ENCODE peak calls at places on chromosomes 11 and 22, in six cellular contexts. W, Q, X, I, G and U are unnamed samples.

GRCh38 chr11:2804701-2805387 is 80.7 kb downstream of the CDKN1C start:
- ATAC-seq in I (no peak), G (peak), W (no peak), Q (no peak), X (no peak), U (no peak)

GRCh38 chr11:41522391-41522790 is 62.9 kb upstream of the LRRC4C start:
- ATAC-seq in Q (no peak), I (no peak), X (no peak), W (no peak), G (no peak), U (no peak)

GRCh38 chr22:17563936-17564391 is 666 bp downstream of the SLC25A18 start:
- ATAC-seq in W (no peak), Q (no peak), X (no peak), G (no peak), I (no peak), U (peak)

GRCh38 chr22:36323855-36324331 is 63.9 kb downstream of the MYH9 start:
- ATAC-seq in W (no peak), Q (peak), I (no peak), X (no peak), G (no peak), U (peak)

GRCh38 chr22:33579448-33580093 is 340.7 kb downstream of the LARGE1 start:
- ATAC-seq in X (peak), W (peak), G (peak), Q (peak), I (peak), U (no peak)

GRCh38 chr22:18095101-18095805 is 15.4 kb upstream of the TUBA8 start:
- ATAC-seq in Q (no peak), I (no peak), G (no peak), X (peak), W (no peak), U (peak)

GRCh38 chr11:10727259-10727851 is 23.7 kb upstream of the CTR9 start:
- ATAC-seq in W (no peak), Q (no peak), G (no peak), I (no peak), X (no peak), U (peak)

GRCh38 chr11:115984228-115984627 is 480.0 kb upstream of the CADM1 start:
- ATAC-seq in G (no peak), Q (no peak), W (no peak), I (no peak), X (no peak), U (no peak)

GRCh38 chr22:20158366-20159036 is 7.6 kb upstream of the CCDC188 start:
- ATAC-seq in Q (no peak), X (no peak), W (no peak), I (no peak), G (no peak), U (no peak)

GRCh38 chr11:35389897-35390462 is 29.4 kb downstream of the SLC1A2 start:
- ATAC-seq in G (no peak), X (no peak), I (no peak), Q (no peak), W (no peak), U (no peak)

GRCh38 chr11:63614136-63614664 is at the start of gene PLAAT3:
- ATAC-seq in G (peak), Q (peak), X (peak), I (peak), W (peak), U (peak)

GRCh38 chr11:68469122-68469521 is 8.6 kb downstream of the PPP6R3 start:
- ATAC-seq in I (no peak), G (peak), Q (no peak), X (no peak), W (peak), U (peak)

GRCh38 chr22:24550028-24550901 is 4.7 kb downstream of the GUCD1 start:
- ATAC-seq in I (no peak), X (no peak), Q (no peak), G (no peak), W (peak), U (no peak)

GRCh38 chr22:24553597-24554315 is 1.2 kb downstream of the GUCD1 start:
- ATAC-seq in I (no peak), Q (no peak), G (no peak), X (no peak), W (no peak), U (no peak)

GRCh38 chr22:24543679-24544243 is 11.2 kb downstream of the GUCD1 start:
- ATAC-seq in X (no peak), G (no peak), Q (peak), I (no peak), W (no peak), U (no peak)

GRCh38 chr22:24550902-24551229 is 4.1 kb downstream of the GUCD1 start:
- ATAC-seq in Q (no peak), I (no peak), X (no peak), G (no peak), W (no peak), U (no peak)

DNA sequence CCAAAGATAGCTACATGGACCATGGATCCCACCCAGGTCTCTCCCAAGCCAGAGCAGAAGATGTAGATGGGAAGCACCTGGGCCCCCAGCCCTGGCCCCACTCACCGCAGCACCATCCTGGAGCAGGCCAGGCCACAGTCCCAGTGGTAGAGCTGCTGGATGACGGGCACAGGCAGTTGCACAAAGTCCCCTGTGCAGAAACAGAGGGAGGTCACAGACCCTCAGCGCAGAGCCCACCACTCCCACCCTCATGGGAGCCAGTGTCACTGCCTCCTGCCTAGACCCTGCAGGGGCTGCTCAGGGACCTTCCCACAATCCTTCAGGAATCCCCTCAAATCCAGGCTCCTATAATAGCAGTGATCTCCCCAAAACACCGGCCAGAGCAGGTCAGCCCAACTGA is 6.1 kb downstream of the GUCD1 start:
- ATAC-seq in G (no peak), I (no peak), Q (no peak), X (no peak), W (no peak), U (no peak)
- TF ChIP-seq POLR2A in G (no peak), I (no peak), Q (no peak), X (no peak), W (no peak), U (no peak)

DNA sequence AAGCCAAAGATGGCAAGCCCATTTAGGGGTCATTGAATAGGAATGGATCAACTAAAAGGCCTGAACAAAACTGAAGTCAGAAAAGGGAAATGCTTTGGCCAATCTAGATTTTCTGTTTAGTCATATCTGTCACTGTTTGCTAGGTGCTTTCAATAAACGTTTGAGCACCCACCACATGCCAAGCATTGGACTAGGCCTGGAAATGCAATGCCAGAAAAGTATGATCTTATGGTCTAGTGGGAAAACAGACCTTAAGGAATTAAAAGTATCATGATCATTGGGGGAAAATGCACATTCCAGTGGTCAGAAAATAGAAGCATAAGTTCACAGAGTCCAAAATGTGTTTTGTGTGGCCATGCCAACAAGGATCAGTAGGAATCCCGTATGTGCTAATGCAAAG is 76.8 kb upstream of the BIRC3 start:
- ATAC-seq in X (peak), G (no peak), I (no peak), Q (no peak), W (no peak), U (no peak)
- H3K27ac ChIP-seq in X (no peak), G (no peak), I (no peak), Q (no peak), W (peak), U (no peak)

GRCh38 chr22:30829901-30830550 is 135.4 kb downstream of the OSBP2 start:
- ATAC-seq in I (peak), G (no peak), W (no peak), Q (no peak), X (no peak), U (no peak)
- TF ChIP-seq POLR2AphosphoS5 in I (peak), G (no peak), W (no peak), Q (no peak), X (no peak), U (no peak)

DNA sequence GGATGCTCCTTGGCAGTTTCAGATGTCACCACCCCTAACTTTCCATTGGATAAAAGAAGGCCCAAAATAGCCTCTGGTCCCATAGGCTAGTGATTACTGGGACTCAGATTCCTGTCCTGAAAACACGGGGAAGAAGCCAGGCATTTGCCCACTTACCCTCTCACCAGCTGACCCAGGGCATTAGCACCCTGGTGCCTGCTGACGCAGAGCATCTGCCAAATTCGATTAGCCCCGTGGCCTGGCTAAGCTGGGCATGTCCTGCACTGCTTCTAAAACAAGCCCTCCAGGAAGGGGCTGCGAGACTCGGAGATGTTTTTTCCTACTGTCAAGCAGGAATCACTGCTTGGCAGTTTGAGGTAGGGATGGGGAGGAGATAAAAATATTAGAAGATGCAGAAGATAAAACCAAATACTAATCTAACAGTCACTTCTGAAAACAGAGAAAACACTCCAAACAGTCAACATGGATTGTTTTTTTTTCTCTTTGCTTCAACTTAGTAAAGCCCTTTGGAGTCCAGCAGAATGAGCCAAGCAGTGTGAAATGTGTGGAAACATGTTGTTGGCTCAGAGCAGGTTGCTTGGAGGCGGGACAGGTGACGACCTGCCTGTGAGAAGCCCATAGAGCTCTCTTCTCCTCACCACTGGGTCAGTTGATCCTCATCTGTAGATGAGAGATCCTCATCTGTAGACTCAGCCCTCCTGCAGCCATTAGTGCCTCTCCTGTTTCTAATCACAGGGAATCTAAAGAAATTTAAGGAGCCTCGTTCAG is 54.0 kb downstream of the BDNF start:
- ATAC-seq in Q (no peak), G (no peak), W (no peak), X (no peak), I (no peak), U (no peak)
- TF ChIP-seq POLR2A in Q (no peak), G (no peak), W (no peak), X (no peak), I (no peak), U (no peak)